ENCODE peak calls at places on chromosomes 5 and 9, in seven cellular contexts. One of them, this sample, is unnamed. For H3K4me1, the result is how much of the 10 kb centered on the place peaks cover.

GRCh38 chr9:86303316-86303975 is 21.1 kb upstream of the ISCA1 start:
- DNase-seq in colonic mucosa: no peak
- DNase-seq in psoas muscle: no peak
- DNase-seq in OCI-LY7: no peak
- DNase-seq in PC-9: no peak
- DNase-seq in heart right ventricle: no peak
- DNase-seq in cardiac muscle cell: peak
- DNase-seq in this sample: no peak

GRCh38 chr9:125513634-125514413 is 193.2 kb downstream of the MAPKAP1 start:
- DNase-seq in heart right ventricle: peak
- DNase-seq in psoas muscle: no peak
- DNase-seq in PC-9: peak
- DNase-seq in colonic mucosa: peak
- DNase-seq in OCI-LY7: no peak
- DNase-seq in cardiac muscle cell: peak
- DNase-seq in this sample: peak

GRCh38 chr9:99411479-99412100 is 189.5 kb downstream of the SEC61B start:
- DNase-seq in colonic mucosa: no peak
- DNase-seq in heart right ventricle: peak
- DNase-seq in PC-9: no peak
- DNase-seq in OCI-LY7: no peak
- DNase-seq in cardiac muscle cell: no peak
- DNase-seq in psoas muscle: no peak
- DNase-seq in this sample: no peak

GRCh38 chr9:84886866-84887265 is 217.3 kb downstream of the NTRK2 start:
- DNase-seq in psoas muscle: no peak
- DNase-seq in heart right ventricle: no peak
- DNase-seq in colonic mucosa: no peak
- DNase-seq in cardiac muscle cell: no peak
- DNase-seq in OCI-LY7: no peak
- DNase-seq in PC-9: no peak
- DNase-seq in this sample: no peak

GRCh38 chr5:172479784-172480115 is 25.4 kb upstream of the SH3PXD2B start:
- DNase-seq in colonic mucosa: no peak
- DNase-seq in OCI-LY7: no peak
- DNase-seq in heart right ventricle: no peak
- DNase-seq in PC-9: peak
- DNase-seq in cardiac muscle cell: no peak
- DNase-seq in psoas muscle: no peak
- DNase-seq in this sample: no peak

GRCh38 chr5:102450313-102450990 is 48.3 kb downstream of the SLCO6A1 start:
- DNase-seq in heart right ventricle: no peak
- DNase-seq in PC-9: no peak
- DNase-seq in cardiac muscle cell: no peak
- DNase-seq in OCI-LY7: no peak
- DNase-seq in colonic mucosa: no peak
- DNase-seq in psoas muscle: no peak
- DNase-seq in this sample: no peak

GRCh38 chr9:83231039-83231438 is 168.1 kb upstream of the RASEF start:
- DNase-seq in PC-9: no peak
- DNase-seq in psoas muscle: no peak
- DNase-seq in cardiac muscle cell: peak
- DNase-seq in OCI-LY7: no peak
- DNase-seq in heart right ventricle: peak
- DNase-seq in colonic mucosa: no peak
- DNase-seq in this sample: no peak

GRCh38 chr9:5832093-5832542 is 799 bp downstream of the ERMP1 start:
- DNase-seq in colonic mucosa: peak
- DNase-seq in heart right ventricle: peak
- DNase-seq in OCI-LY7: peak
- DNase-seq in cardiac muscle cell: peak
- DNase-seq in psoas muscle: no peak
- DNase-seq in PC-9: no peak
- DNase-seq in this sample: no peak

GRCh38 chr9:124271660-124272059 is 13.9 kb downstream of the NEK6 start:
- DNase-seq in heart right ventricle: no peak
- DNase-seq in cardiac muscle cell: no peak
- DNase-seq in PC-9: no peak
- DNase-seq in OCI-LY7: no peak
- DNase-seq in psoas muscle: no peak
- DNase-seq in colonic mucosa: peak
- DNase-seq in this sample: no peak

GRCh38 chr9:133252301-133252776 is 22.7 kb downstream of the ABO start:
- DNase-seq in colonic mucosa: peak
- DNase-seq in PC-9: peak
- DNase-seq in OCI-LY7: no peak
- DNase-seq in cardiac muscle cell: no peak
- DNase-seq in heart right ventricle: no peak
- DNase-seq in psoas muscle: no peak
- DNase-seq in this sample: peak

GRCh38 chr5:75071100-75071499 is 18.7 kb upstream of the GCNT4 start:
- DNase-seq in PC-9: no peak
- DNase-seq in cardiac muscle cell: no peak
- DNase-seq in psoas muscle: no peak
- DNase-seq in heart right ventricle: no peak
- DNase-seq in OCI-LY7: no peak
- DNase-seq in colonic mucosa: no peak
- DNase-seq in this sample: no peak

GRCh38 chr5:170523129-170523497 is 19.3 kb downstream of the KCNIP1 start:
- DNase-seq in OCI-LY7: no peak
- DNase-seq in heart right ventricle: no peak
- DNase-seq in psoas muscle: no peak
- DNase-seq in PC-9: no peak
- DNase-seq in colonic mucosa: no peak
- DNase-seq in cardiac muscle cell: peak
- DNase-seq in this sample: no peak

GRCh38 chr5:1817261-1818043 is 16.2 kb downstream of the NDUFS6 start:
- DNase-seq in colonic mucosa: no peak
- DNase-seq in OCI-LY7: no peak
- DNase-seq in PC-9: no peak
- DNase-seq in cardiac muscle cell: no peak
- DNase-seq in psoas muscle: no peak
- DNase-seq in heart right ventricle: no peak
- DNase-seq in this sample: no peak

GRCh38 chr5:38329132-38329715 is 70.9 kb downstream of the EGFLAM start:
- DNase-seq in psoas muscle: no peak
- DNase-seq in OCI-LY7: no peak
- DNase-seq in cardiac muscle cell: peak
- DNase-seq in PC-9: peak
- DNase-seq in colonic mucosa: no peak
- DNase-seq in heart right ventricle: no peak
- DNase-seq in this sample: no peak

GRCh38 chr5:92969781-92970237 is 611.2 kb downstream of the NR2F1-AS1 start:
- DNase-seq in colonic mucosa: no peak
- DNase-seq in OCI-LY7: no peak
- DNase-seq in heart right ventricle: no peak
- DNase-seq in psoas muscle: no peak
- DNase-seq in cardiac muscle cell: no peak
- DNase-seq in PC-9: no peak
- DNase-seq in this sample: no peak

GRCh38 chr5:116370886-116371285 is 203.7 kb downstream of the SEMA6A start:
- DNase-seq in PC-9: no peak
- DNase-seq in heart right ventricle: no peak
- DNase-seq in psoas muscle: no peak
- DNase-seq in OCI-LY7: no peak
- DNase-seq in colonic mucosa: no peak
- DNase-seq in cardiac muscle cell: peak
- DNase-seq in this sample: no peak

GRCh38 chr5:37771203-37771611 is 68.6 kb downstream of the GDNF start:
- DNase-seq in psoas muscle: no peak
- DNase-seq in heart right ventricle: no peak
- DNase-seq in OCI-LY7: no peak
- DNase-seq in cardiac muscle cell: peak
- DNase-seq in PC-9: no peak
- DNase-seq in colonic mucosa: no peak
- DNase-seq in this sample: no peak

GRCh38 chr5:121681200-121681855 is 170.4 kb upstream of the FTMT start:
- DNase-seq in psoas muscle: no peak
- DNase-seq in cardiac muscle cell: peak
- DNase-seq in OCI-LY7: no peak
- DNase-seq in PC-9: peak
- DNase-seq in colonic mucosa: no peak
- DNase-seq in heart right ventricle: no peak
- DNase-seq in this sample: no peak

GRCh38 chr9:116074658-116075057 is 78.9 kb upstream of the PAPPA start:
- DNase-seq in PC-9: no peak
- DNase-seq in colonic mucosa: no peak
- DNase-seq in cardiac muscle cell: peak
- DNase-seq in heart right ventricle: no peak
- DNase-seq in OCI-LY7: no peak
- DNase-seq in psoas muscle: no peak
- DNase-seq in this sample: no peak

GRCh38 chr5:1800470-1801060 is 642 bp upstream of the NDUFS6 start:
- DNase-seq in heart right ventricle: no peak
- DNase-seq in psoas muscle: no peak
- DNase-seq in colonic mucosa: peak
- DNase-seq in PC-9: no peak
- DNase-seq in cardiac muscle cell: peak
- DNase-seq in OCI-LY7: no peak
- DNase-seq in this sample: peak

GRCh38 chr5:140791111-140791510 is 3.5 kb upstream of the PCDHA2 start:
- DNase-seq in OCI-LY7: no peak
- DNase-seq in colonic mucosa: no peak
- DNase-seq in cardiac muscle cell: no peak
- DNase-seq in psoas muscle: no peak
- DNase-seq in heart right ventricle: no peak
- DNase-seq in PC-9: no peak
- DNase-seq in this sample: no peak

GRCh38 chr9:119095072-119095471 is 274.2 kb downstream of the BRINP1 start:
- DNase-seq in psoas muscle: no peak
- DNase-seq in colonic mucosa: no peak
- DNase-seq in OCI-LY7: no peak
- DNase-seq in PC-9: no peak
- DNase-seq in cardiac muscle cell: no peak
- DNase-seq in heart right ventricle: no peak
- DNase-seq in this sample: no peak

GRCh38 chr9:71909887-71910601 is 949 bp downstream of the ABHD17B start:
- DNase-seq in heart right ventricle: peak
- DNase-seq in cardiac muscle cell: peak
- DNase-seq in PC-9: no peak
- DNase-seq in psoas muscle: peak
- DNase-seq in OCI-LY7: peak
- DNase-seq in colonic mucosa: peak
- DNase-seq in this sample: peak

GRCh38 chr5:67281874-67282273 is 85.3 kb upstream of the CD180 start:
- DNase-seq in heart right ventricle: no peak
- DNase-seq in cardiac muscle cell: no peak
- DNase-seq in colonic mucosa: no peak
- DNase-seq in OCI-LY7: no peak
- DNase-seq in psoas muscle: no peak
- DNase-seq in PC-9: no peak
- DNase-seq in this sample: no peak
- H3K4me1 ChIP-seq in heart right ventricle: under half
- H3K4me1 ChIP-seq in cardiac muscle cell: under half
- H3K4me1 ChIP-seq in colonic mucosa: under half
- H3K4me1 ChIP-seq in OCI-LY7: under half
- H3K4me1 ChIP-seq in psoas muscle: under half
- H3K4me1 ChIP-seq in PC-9: under half
- H3K4me1 ChIP-seq in this sample: under half

GRCh38 chr9:127506117-127506813 is 55.0 kb downstream of the LRSAM1 start:
- DNase-seq in heart right ventricle: no peak
- DNase-seq in PC-9: no peak
- DNase-seq in psoas muscle: no peak
- DNase-seq in colonic mucosa: no peak
- DNase-seq in cardiac muscle cell: no peak
- DNase-seq in OCI-LY7: no peak
- DNase-seq in this sample: no peak

GRCh38 chr9:127504887-127505251 is 53.6 kb downstream of the LRSAM1 start:
- DNase-seq in psoas muscle: no peak
- DNase-seq in PC-9: no peak
- DNase-seq in OCI-LY7: no peak
- DNase-seq in colonic mucosa: no peak
- DNase-seq in heart right ventricle: no peak
- DNase-seq in cardiac muscle cell: no peak
- DNase-seq in this sample: no peak

GRCh38 chr9:127503947-127504886 is 52.9 kb downstream of the LRSAM1 start:
- DNase-seq in OCI-LY7: peak
- DNase-seq in colonic mucosa: peak
- DNase-seq in heart right ventricle: peak
- DNase-seq in psoas muscle: peak
- DNase-seq in cardiac muscle cell: peak
- DNase-seq in PC-9: peak
- DNase-seq in this sample: peak

GRCh38 chr9:127506814-127507750 is 55.8 kb downstream of the LRSAM1 start:
- DNase-seq in PC-9: no peak
- DNase-seq in OCI-LY7: no peak
- DNase-seq in heart right ventricle: no peak
- DNase-seq in cardiac muscle cell: peak
- DNase-seq in psoas muscle: no peak
- DNase-seq in colonic mucosa: no peak
- DNase-seq in this sample: no peak

GRCh38 chr9:127505396-127506116 is 54.2 kb downstream of the LRSAM1 start:
- DNase-seq in cardiac muscle cell: peak
- DNase-seq in heart right ventricle: no peak
- DNase-seq in OCI-LY7: peak
- DNase-seq in colonic mucosa: no peak
- DNase-seq in psoas muscle: no peak
- DNase-seq in PC-9: no peak
- DNase-seq in this sample: peak
- TF ChIP-seq CTCF in cardiac muscle cell: peak
- TF ChIP-seq CTCF in heart right ventricle: peak
- TF ChIP-seq CTCF in OCI-LY7: peak
- TF ChIP-seq CTCF in colonic mucosa: no peak
- TF ChIP-seq CTCF in psoas muscle: peak
- TF ChIP-seq CTCF in PC-9: peak
- TF ChIP-seq CTCF in this sample: peak

DNA sequence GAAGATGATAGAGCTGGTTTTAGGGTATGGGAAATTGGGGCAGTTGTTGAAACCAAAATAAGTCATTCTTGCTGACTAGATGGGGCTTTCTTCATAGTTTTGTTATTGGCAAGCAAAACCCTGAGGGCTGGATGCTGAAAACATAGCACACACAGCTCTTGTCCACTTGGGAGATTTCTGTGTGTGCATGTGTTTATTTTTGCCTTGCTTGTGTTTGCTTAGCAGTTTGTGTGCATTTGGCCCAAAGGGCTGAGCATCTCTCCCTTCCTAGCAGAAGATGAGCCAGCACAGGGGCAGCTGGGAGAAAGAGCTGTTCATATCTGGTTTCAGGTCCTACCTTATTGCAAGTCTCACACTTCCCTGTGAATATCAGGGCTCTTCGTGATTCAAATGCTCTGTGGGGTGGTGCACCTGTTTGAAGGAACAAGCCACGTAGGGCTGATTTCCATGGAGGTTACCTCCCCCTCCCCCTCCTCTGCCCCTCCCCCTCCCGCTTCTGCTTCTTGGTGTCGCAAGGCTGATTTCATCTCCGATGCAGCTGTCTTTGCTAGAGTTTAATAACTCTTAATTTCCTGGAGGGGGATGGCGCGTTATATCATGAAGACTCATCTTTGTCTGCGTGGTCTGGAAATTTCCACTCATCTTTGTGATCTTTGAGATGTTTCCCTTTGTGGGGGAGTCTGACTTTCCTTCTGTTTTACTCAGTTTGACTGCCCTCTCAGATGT is 296.5 kb downstream of the ARHGAP26 start:
- DNase-seq in colonic mucosa: no peak
- DNase-seq in heart right ventricle: peak
- DNase-seq in cardiac muscle cell: no peak
- DNase-seq in PC-9: no peak
- DNase-seq in psoas muscle: peak
- DNase-seq in OCI-LY7: peak
- DNase-seq in this sample: no peak
- H3K4me1 ChIP-seq in colonic mucosa: under half
- H3K4me1 ChIP-seq in heart right ventricle: under half
- H3K4me1 ChIP-seq in cardiac muscle cell: under half
- H3K4me1 ChIP-seq in PC-9: under half
- H3K4me1 ChIP-seq in psoas muscle: half or more
- H3K4me1 ChIP-seq in OCI-LY7: under half
- H3K4me1 ChIP-seq in this sample: under half

GRCh38 chr9:128020692-128021091 is 39.9 kb upstream of the EEIG1 start:
- DNase-seq in colonic mucosa: no peak
- DNase-seq in cardiac muscle cell: no peak
- DNase-seq in psoas muscle: no peak
- DNase-seq in heart right ventricle: no peak
- DNase-seq in OCI-LY7: no peak
- DNase-seq in PC-9: no peak
- DNase-seq in this sample: no peak
- TF ChIP-seq CTCF in colonic mucosa: no peak
- TF ChIP-seq CTCF in cardiac muscle cell: peak
- TF ChIP-seq CTCF in psoas muscle: no peak
- TF ChIP-seq CTCF in heart right ventricle: no peak
- TF ChIP-seq CTCF in OCI-LY7: peak
- TF ChIP-seq CTCF in PC-9: peak
- TF ChIP-seq CTCF in this sample: no peak